ENCODE peak calls at places on chromosomes 3 and 15, in seven cellular contexts. U is progenitor cell of endocrine pancreas, K is HCEC 1CT, O is HT1080, Y is A549, P is NCI-H748 treated with DMSO at 0.1 percent for 48 hours, F is C1 segment of cervical spinal cord. L is an unnamed sample.

GRCh38 chr15:67584157-67584556 is 41.7 kb downstream of the MAP2K5 start:
- DNase-seq in U (no peak), K (no peak), O (no peak), Y (no peak), P (no peak), F (no peak), L (no peak)

GRCh38 chr3:50255251-50255615 is 13.7 kb upstream of the SEMA3B start:
- DNase-seq in U (no peak), K (no peak), O (no peak), Y (no peak), P (no peak), F (no peak), L (no peak)

GRCh38 chr3:137105277-137105977 is 147.6 kb downstream of the IL20RB start:
- DNase-seq in U (no peak), K (peak), O (peak), Y (peak), P (peak), F (no peak), L (peak)

GRCh38 chr15:78325092-78325843 is 14.9 kb upstream of the CRABP1 start:
- DNase-seq in U (no peak), K (no peak), O (no peak), Y (no peak), P (no peak), F (no peak), L (no peak)

GRCh38 chr3:33942483-33943150 is 144.2 kb downstream of the PDCD6IP start:
- DNase-seq in U (no peak), K (no peak), O (peak), Y (no peak), P (no peak), F (no peak), L (peak)

GRCh38 chr15:57496946-57497944 is 94.5 kb upstream of the MYZAP start:
- DNase-seq in U (no peak), K (no peak), O (no peak), Y (peak), P (peak), F (no peak), L (no peak)

GRCh38 chr3:73709712-73710111 is 85.0 kb upstream of the PDZRN3 start:
- DNase-seq in U (no peak), K (no peak), O (no peak), Y (no peak), P (no peak), F (no peak), L (no peak)

GRCh38 chr3:44992555-44993470 is 16.8 kb downstream of the EXOSC7 start:
- DNase-seq in U (no peak), K (peak), O (no peak), Y (peak), P (no peak), F (no peak), L (peak)

GRCh38 chr3:192915306-192915705 is 2.4 kb downstream of the MB21D2 start:
- DNase-seq in U (no peak), K (peak), O (peak), Y (peak), P (peak), F (no peak), L (peak)

GRCh38 chr3:143267984-143268383 is 148.4 kb downstream of the CHST2 start:
- DNase-seq in U (no peak), K (peak), O (peak), Y (no peak), P (no peak), F (no peak), L (peak)

GRCh38 chr3:57048728-57049127 is 11.7 kb upstream of the SPATA12 start:
- DNase-seq in U (no peak), K (no peak), O (no peak), Y (no peak), P (no peak), F (no peak), L (no peak)

GRCh38 chr15:83378921-83379561 is 68.1 kb upstream of the SH3GL3 start:
- DNase-seq in U (no peak), K (no peak), O (no peak), Y (no peak), P (no peak), F (no peak), L (no peak)

GRCh38 chr15:83733206-83733605 is 79.3 kb downstream of the ADAMTSL3 start:
- DNase-seq in U (no peak), K (peak), O (peak), Y (peak), P (no peak), F (no peak), L (peak)

L was measured in fibroblast of mammary gland.